ENCODE peak calls at places on chromosomes 2 and 18, in eight cellular contexts. One of them, this sample, is unnamed.

GRCh38 chr2:160194946-160195345 is 5.1 kb downstream of the ITGB6 start:
- DNase-seq in PC-3: no peak
- DNase-seq in fibroblast of lung: no peak
- DNase-seq in OCI-LY7: no peak
- DNase-seq in epithelial cell of prostate: no peak
- DNase-seq in cardiac muscle cell: no peak
- DNase-seq in neuronal stem cell: no peak
- DNase-seq in mammary epithelial cell: no peak
- DNase-seq in this sample: no peak

GRCh38 chr2:169845016-169845415 is 17.8 kb downstream of the UBR3 start:
- DNase-seq in OCI-LY7: no peak
- DNase-seq in fibroblast of lung: no peak
- DNase-seq in neuronal stem cell: no peak
- DNase-seq in epithelial cell of prostate: no peak
- DNase-seq in cardiac muscle cell: no peak
- DNase-seq in PC-3: no peak
- DNase-seq in mammary epithelial cell: no peak
- DNase-seq in this sample: no peak

GRCh38 chr2:197322729-197323720 is 12.4 kb upstream of the ANKRD44 start:
- DNase-seq in neuronal stem cell: no peak
- DNase-seq in epithelial cell of prostate: no peak
- DNase-seq in PC-3: no peak
- DNase-seq in OCI-LY7: no peak
- DNase-seq in fibroblast of lung: no peak
- DNase-seq in cardiac muscle cell: no peak
- DNase-seq in mammary epithelial cell: no peak
- DNase-seq in this sample: no peak

GRCh38 chr2:238891667-238892500 is 44.0 kb downstream of the TWIST2 start:
- DNase-seq in fibroblast of lung: no peak
- DNase-seq in mammary epithelial cell: no peak
- DNase-seq in OCI-LY7: no peak
- DNase-seq in epithelial cell of prostate: no peak
- DNase-seq in PC-3: no peak
- DNase-seq in neuronal stem cell: no peak
- DNase-seq in cardiac muscle cell: no peak
- DNase-seq in this sample: no peak

GRCh38 chr2:10057231-10058107 is 14.1 kb downstream of the KLF11 start:
- DNase-seq in PC-3: no peak
- DNase-seq in epithelial cell of prostate: no peak
- DNase-seq in cardiac muscle cell: peak; percentile 89
- DNase-seq in fibroblast of lung: peak; percentile 92
- DNase-seq in OCI-LY7: no peak
- DNase-seq in mammary epithelial cell: peak; percentile 83
- DNase-seq in neuronal stem cell: no peak
- DNase-seq in this sample: peak; percentile 60

GRCh38 chr2:241980193-241980592 is 110.7 kb downstream of the RTP5 start:
- DNase-seq in mammary epithelial cell: no peak
- DNase-seq in cardiac muscle cell: no peak
- DNase-seq in neuronal stem cell: no peak
- DNase-seq in epithelial cell of prostate: no peak
- DNase-seq in fibroblast of lung: no peak
- DNase-seq in OCI-LY7: no peak
- DNase-seq in PC-3: no peak
- DNase-seq in this sample: no peak

GRCh38 chr18:10926565-10927194 is 222.7 kb downstream of the PIEZO2 start:
- DNase-seq in OCI-LY7: no peak
- DNase-seq in fibroblast of lung: peak; percentile 65
- DNase-seq in epithelial cell of prostate: no peak
- DNase-seq in neuronal stem cell: no peak
- DNase-seq in cardiac muscle cell: peak; percentile 68
- DNase-seq in PC-3: no peak
- DNase-seq in mammary epithelial cell: no peak
- DNase-seq in this sample: peak; percentile 82

GRCh38 chr2:27320958-27321543 is 1.8 kb downstream of the MPV17 start:
- DNase-seq in cardiac muscle cell: peak; percentile 97
- DNase-seq in epithelial cell of prostate: peak; percentile 91
- DNase-seq in mammary epithelial cell: peak; percentile 98
- DNase-seq in PC-3: peak; percentile 99
- DNase-seq in OCI-LY7: no peak
- DNase-seq in neuronal stem cell: no peak
- DNase-seq in fibroblast of lung: peak; percentile 98
- DNase-seq in this sample: peak; percentile 98

GRCh38 chr2:124485659-124486058 is 460.6 kb downstream of the CNTNAP5 start:
- DNase-seq in neuronal stem cell: no peak
- DNase-seq in mammary epithelial cell: no peak
- DNase-seq in epithelial cell of prostate: no peak
- DNase-seq in cardiac muscle cell: no peak
- DNase-seq in PC-3: no peak
- DNase-seq in OCI-LY7: no peak
- DNase-seq in fibroblast of lung: no peak
- DNase-seq in this sample: no peak

DNA sequence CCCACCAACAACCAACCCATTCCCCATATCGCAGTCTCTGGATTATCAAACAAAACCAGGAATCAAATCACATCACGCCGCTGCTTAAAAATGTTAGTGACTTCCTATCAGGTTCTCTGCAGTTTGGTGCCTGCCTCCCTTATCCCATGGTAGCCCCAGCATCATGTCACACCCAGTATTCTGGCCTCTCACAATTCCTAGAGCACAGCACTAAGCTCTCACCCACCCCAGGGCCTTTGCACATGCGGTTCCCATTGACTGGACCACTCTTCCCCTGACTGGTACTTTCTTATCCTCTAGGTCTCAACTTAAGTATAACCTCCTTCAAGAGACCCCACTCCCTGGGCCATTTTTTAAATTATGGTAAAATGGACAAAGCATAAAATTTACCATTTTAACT is 12.8 kb downstream of the ATP8B1 start:
- DNase-seq in fibroblast of lung: no peak
- DNase-seq in mammary epithelial cell: no peak
- DNase-seq in neuronal stem cell: no peak
- DNase-seq in PC-3: no peak
- DNase-seq in cardiac muscle cell: no peak
- DNase-seq in OCI-LY7: no peak
- DNase-seq in epithelial cell of prostate: no peak
- DNase-seq in this sample: no peak
- H3K27ac ChIP-seq in fibroblast of lung: peak overlapping the region; percentile 80
- H3K27ac ChIP-seq in mammary epithelial cell: no peak overlapping the region
- H3K27ac ChIP-seq in neuronal stem cell: no peak overlapping the region
- H3K27ac ChIP-seq in PC-3: peak overlapping the region; percentile 96
- H3K27ac ChIP-seq in cardiac muscle cell: no peak overlapping the region
- H3K27ac ChIP-seq in OCI-LY7: no peak overlapping the region
- H3K27ac ChIP-seq in epithelial cell of prostate: no peak overlapping the region
- H3K27ac ChIP-seq in this sample: no peak overlapping the region

DNA sequence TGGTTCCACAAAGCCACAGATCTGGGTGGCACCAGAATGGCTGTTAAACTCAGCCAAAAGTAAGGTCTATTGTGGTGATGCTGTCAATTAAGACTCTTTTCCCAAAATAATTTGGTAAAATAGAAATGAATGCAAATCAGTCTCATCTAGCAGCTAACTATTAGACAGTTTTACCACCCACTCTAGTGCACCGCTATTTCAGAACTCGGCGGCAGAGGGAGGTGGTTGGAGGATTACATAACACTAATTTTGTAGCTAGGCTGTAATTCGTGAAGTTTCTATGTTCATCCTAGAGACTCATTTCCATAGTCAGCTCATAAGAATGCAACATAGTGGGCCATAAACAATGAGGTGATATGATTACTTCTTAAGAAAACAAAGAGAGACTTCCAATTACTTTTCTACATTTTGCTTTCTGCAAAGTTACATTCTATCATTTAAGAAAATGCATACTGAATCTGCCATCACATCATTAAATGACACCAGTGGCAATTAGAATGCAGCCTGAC is 413.8 kb downstream of the FBXO15 start:
- DNase-seq in fibroblast of lung: no peak
- DNase-seq in epithelial cell of prostate: no peak
- DNase-seq in PC-3: no peak
- DNase-seq in mammary epithelial cell: no peak
- DNase-seq in neuronal stem cell: no peak
- DNase-seq in OCI-LY7: no peak
- DNase-seq in cardiac muscle cell: no peak
- DNase-seq in this sample: no peak
- H3K27ac ChIP-seq in fibroblast of lung: no peak overlapping the region
- H3K27ac ChIP-seq in epithelial cell of prostate: no peak overlapping the region
- H3K27ac ChIP-seq in PC-3: no peak overlapping the region
- H3K27ac ChIP-seq in mammary epithelial cell: no peak overlapping the region
- H3K27ac ChIP-seq in neuronal stem cell: no peak overlapping the region
- H3K27ac ChIP-seq in OCI-LY7: no peak overlapping the region
- H3K27ac ChIP-seq in cardiac muscle cell: no peak overlapping the region
- H3K27ac ChIP-seq in this sample: no peak overlapping the region

GRCh38 chr2:36483290-36483689 is 114.7 kb downstream of the FEZ2 start:
- DNase-seq in PC-3: no peak
- DNase-seq in neuronal stem cell: no peak
- DNase-seq in cardiac muscle cell: no peak
- DNase-seq in fibroblast of lung: no peak
- DNase-seq in mammary epithelial cell: no peak
- DNase-seq in epithelial cell of prostate: no peak
- DNase-seq in OCI-LY7: no peak
- DNase-seq in this sample: no peak
- H3K27ac ChIP-seq in PC-3: peak overlapping the region; percentile 27
- H3K27ac ChIP-seq in neuronal stem cell: no peak overlapping the region
- H3K27ac ChIP-seq in cardiac muscle cell: no peak overlapping the region
- H3K27ac ChIP-seq in fibroblast of lung: peak overlapping the region; percentile 92
- H3K27ac ChIP-seq in mammary epithelial cell: no peak overlapping the region
- H3K27ac ChIP-seq in epithelial cell of prostate: no peak overlapping the region
- H3K27ac ChIP-seq in OCI-LY7: no peak overlapping the region
- H3K27ac ChIP-seq in this sample: peak overlapping the region; percentile 70

GRCh38 chr2:42877532-42877931 is 85.1 kb upstream of the HAAO start:
- DNase-seq in OCI-LY7: no peak
- DNase-seq in neuronal stem cell: no peak
- DNase-seq in PC-3: no peak
- DNase-seq in fibroblast of lung: no peak
- DNase-seq in epithelial cell of prostate: no peak
- DNase-seq in cardiac muscle cell: peak; percentile 48
- DNase-seq in mammary epithelial cell: no peak
- DNase-seq in this sample: no peak

GRCh38 chr2:42877936-42878335 is 85.6 kb upstream of the HAAO start:
- DNase-seq in mammary epithelial cell: no peak
- DNase-seq in neuronal stem cell: no peak
- DNase-seq in OCI-LY7: no peak
- DNase-seq in epithelial cell of prostate: no peak
- DNase-seq in PC-3: no peak
- DNase-seq in fibroblast of lung: no peak
- DNase-seq in cardiac muscle cell: no peak
- DNase-seq in this sample: no peak

GRCh38 chr2:42875880-42876279 is 83.5 kb upstream of the HAAO start:
- DNase-seq in mammary epithelial cell: no peak
- DNase-seq in OCI-LY7: no peak
- DNase-seq in epithelial cell of prostate: no peak
- DNase-seq in fibroblast of lung: no peak
- DNase-seq in PC-3: no peak
- DNase-seq in neuronal stem cell: no peak
- DNase-seq in cardiac muscle cell: no peak
- DNase-seq in this sample: no peak

GRCh38 chr2:42874838-42875801 is 82.7 kb upstream of the HAAO start:
- DNase-seq in PC-3: no peak
- DNase-seq in cardiac muscle cell: peak; percentile 68
- DNase-seq in epithelial cell of prostate: no peak
- DNase-seq in neuronal stem cell: no peak
- DNase-seq in mammary epithelial cell: no peak
- DNase-seq in fibroblast of lung: no peak
- DNase-seq in OCI-LY7: no peak
- DNase-seq in this sample: no peak

DNA sequence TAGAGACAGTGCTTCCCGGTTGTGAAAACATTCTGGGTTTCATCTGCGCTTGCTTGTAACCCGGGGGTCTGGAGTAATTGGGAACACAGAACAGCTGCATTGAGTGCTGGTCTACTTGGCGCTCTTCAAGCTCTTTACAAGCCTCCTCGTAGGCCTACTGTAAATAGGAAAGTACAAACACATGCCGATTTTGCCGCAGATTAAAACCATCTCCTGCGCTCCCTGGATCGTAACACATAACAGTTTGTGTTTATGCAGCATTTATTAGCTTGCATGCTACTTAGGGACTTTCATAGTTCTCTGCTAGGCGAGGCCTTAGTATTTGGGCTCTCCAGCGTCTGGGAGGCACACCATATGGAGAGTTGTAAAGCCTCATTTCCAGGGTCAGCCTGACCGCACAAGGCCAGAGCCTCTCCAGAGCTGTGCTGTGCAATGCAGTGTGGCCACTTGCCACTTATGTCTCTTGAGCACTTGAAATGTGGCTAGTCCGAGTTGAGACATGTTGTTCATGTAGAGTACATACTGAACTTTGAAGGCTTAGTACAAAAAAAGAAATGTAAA is 84.0 kb upstream of the HAAO start:
- DNase-seq in neuronal stem cell: no peak
- DNase-seq in cardiac muscle cell: no peak
- DNase-seq in OCI-LY7: no peak
- DNase-seq in mammary epithelial cell: no peak
- DNase-seq in epithelial cell of prostate: no peak
- DNase-seq in PC-3: no peak
- DNase-seq in fibroblast of lung: peak; percentile 84
- DNase-seq in this sample: no peak
- H3K27ac ChIP-seq in neuronal stem cell: no peak overlapping the region
- H3K27ac ChIP-seq in cardiac muscle cell: no peak overlapping the region
- H3K27ac ChIP-seq in OCI-LY7: no peak overlapping the region
- H3K27ac ChIP-seq in mammary epithelial cell: no peak overlapping the region
- H3K27ac ChIP-seq in epithelial cell of prostate: no peak overlapping the region
- H3K27ac ChIP-seq in PC-3: no peak overlapping the region
- H3K27ac ChIP-seq in fibroblast of lung: no peak overlapping the region
- H3K27ac ChIP-seq in this sample: no peak overlapping the region

GRCh38 chr18:58591286-58591685 is 37.6 kb downstream of the ALPK2 start:
- DNase-seq in mammary epithelial cell: no peak
- DNase-seq in epithelial cell of prostate: no peak
- DNase-seq in fibroblast of lung: no peak
- DNase-seq in PC-3: peak; percentile 8
- DNase-seq in OCI-LY7: no peak
- DNase-seq in neuronal stem cell: no peak
- DNase-seq in cardiac muscle cell: no peak
- DNase-seq in this sample: no peak

GRCh38 chr18:58593930-58594329 is 35.0 kb downstream of the ALPK2 start:
- DNase-seq in epithelial cell of prostate: no peak
- DNase-seq in cardiac muscle cell: peak; percentile 46
- DNase-seq in PC-3: no peak
- DNase-seq in neuronal stem cell: no peak
- DNase-seq in OCI-LY7: no peak
- DNase-seq in fibroblast of lung: no peak
- DNase-seq in mammary epithelial cell: no peak
- DNase-seq in this sample: no peak

GRCh38 chr18:58592223-58593214 is 36.4 kb downstream of the ALPK2 start:
- DNase-seq in mammary epithelial cell: no peak
- DNase-seq in neuronal stem cell: no peak
- DNase-seq in PC-3: no peak
- DNase-seq in OCI-LY7: no peak
- DNase-seq in cardiac muscle cell: no peak
- DNase-seq in fibroblast of lung: no peak
- DNase-seq in epithelial cell of prostate: no peak
- DNase-seq in this sample: no peak

GRCh38 chr18:58590231-58590630 is 38.7 kb downstream of the ALPK2 start:
- DNase-seq in cardiac muscle cell: peak; percentile 95
- DNase-seq in mammary epithelial cell: no peak
- DNase-seq in PC-3: no peak
- DNase-seq in fibroblast of lung: no peak
- DNase-seq in OCI-LY7: no peak
- DNase-seq in epithelial cell of prostate: no peak
- DNase-seq in neuronal stem cell: no peak
- DNase-seq in this sample: peak; percentile 86

DNA sequence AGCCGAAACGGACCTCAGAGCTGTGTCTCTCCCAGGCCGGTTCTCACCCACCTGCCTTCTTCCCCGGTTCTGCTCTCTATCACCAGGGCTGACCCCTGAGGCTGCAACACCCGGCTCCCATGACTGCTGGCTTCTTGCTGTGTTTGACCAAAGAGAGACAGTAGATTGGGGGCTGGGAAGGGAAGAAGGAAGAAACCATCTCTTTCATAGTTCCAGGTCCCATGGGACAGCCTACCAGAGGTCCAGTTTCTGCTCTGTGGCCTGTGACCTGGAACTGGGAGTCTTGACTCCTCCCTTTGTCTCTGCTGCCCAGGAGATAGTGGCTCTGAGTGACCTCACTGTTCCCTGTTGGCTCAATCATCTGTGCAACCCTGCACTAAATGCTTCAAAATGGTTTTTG is 38.1 kb downstream of the ALPK2 start:
- DNase-seq in cardiac muscle cell: peak; percentile 20
- DNase-seq in epithelial cell of prostate: no peak
- DNase-seq in PC-3: no peak
- DNase-seq in OCI-LY7: no peak
- DNase-seq in mammary epithelial cell: no peak
- DNase-seq in fibroblast of lung: no peak
- DNase-seq in neuronal stem cell: no peak
- DNase-seq in this sample: no peak
- H3K27ac ChIP-seq in cardiac muscle cell: peak overlapping the region; percentile 92
- H3K27ac ChIP-seq in epithelial cell of prostate: no peak overlapping the region
- H3K27ac ChIP-seq in PC-3: no peak overlapping the region
- H3K27ac ChIP-seq in OCI-LY7: no peak overlapping the region
- H3K27ac ChIP-seq in mammary epithelial cell: no peak overlapping the region
- H3K27ac ChIP-seq in fibroblast of lung: peak overlapping the region; percentile 36
- H3K27ac ChIP-seq in neuronal stem cell: no peak overlapping the region
- H3K27ac ChIP-seq in this sample: no peak overlapping the region

This sample was measured in brain microvascular endothelial cell.